ENCODE peak calls at places on chromosome 2, in seven cellular contexts. One of them, this sample, is unnamed.

GRCh38 chr2:203440671-203441070 is 94.4 kb downstream of the RAPH1 start:
- DNase-seq in stomach: no peak
- DNase-seq in nephron progenitor cell: no peak
- DNase-seq in SK-N-SH: no peak
- DNase-seq in dorsolateral prefrontal cortex: no peak
- DNase-seq in WTC11: no peak
- DNase-seq in GM12864: no peak
- DNase-seq in this sample: no peak

GRCh38 chr2:41187683-41188082 is 735.8 kb upstream of the SLC8A1 start:
- DNase-seq in stomach: no peak
- DNase-seq in nephron progenitor cell: no peak
- DNase-seq in SK-N-SH: no peak
- DNase-seq in dorsolateral prefrontal cortex: no peak
- DNase-seq in WTC11: no peak
- DNase-seq in GM12864: no peak
- DNase-seq in this sample: no peak

GRCh38 chr2:3649581-3649980 is 8.4 kb upstream of the ALLC start:
- DNase-seq in stomach: no peak
- DNase-seq in nephron progenitor cell: no peak
- DNase-seq in SK-N-SH: no peak
- DNase-seq in dorsolateral prefrontal cortex: no peak
- DNase-seq in WTC11: no peak
- DNase-seq in GM12864: no peak
- DNase-seq in this sample: no peak

GRCh38 chr2:119155633-119156032 is 2.9 kb downstream of the C1QL2 start:
- DNase-seq in stomach: no peak
- DNase-seq in nephron progenitor cell: peak; percentile 22
- DNase-seq in SK-N-SH: no peak
- DNase-seq in dorsolateral prefrontal cortex: no peak
- DNase-seq in WTC11: peak; percentile 76
- DNase-seq in GM12864: no peak
- DNase-seq in this sample: no peak

GRCh38 chr2:152335016-152335850 is at the start of gene FMNL2:
- DNase-seq in stomach: peak; percentile 87
- DNase-seq in nephron progenitor cell: peak; percentile 92
- DNase-seq in SK-N-SH: peak; percentile 95
- DNase-seq in dorsolateral prefrontal cortex: peak; percentile 86
- DNase-seq in WTC11: peak; percentile 92
- DNase-seq in GM12864: peak; percentile 31
- DNase-seq in this sample: peak; percentile 92

GRCh38 chr2:73503992-73504570 is 118.4 kb downstream of the ALMS1 start:
- DNase-seq in stomach: no peak
- DNase-seq in nephron progenitor cell: no peak
- DNase-seq in SK-N-SH: no peak
- DNase-seq in dorsolateral prefrontal cortex: no peak
- DNase-seq in WTC11: no peak
- DNase-seq in GM12864: no peak
- DNase-seq in this sample: no peak

GRCh38 chr2:55150834-55151233 is 81.3 kb downstream of the CLHC1 start:
- DNase-seq in stomach: no peak
- DNase-seq in nephron progenitor cell: no peak
- DNase-seq in SK-N-SH: no peak
- DNase-seq in dorsolateral prefrontal cortex: no peak
- DNase-seq in WTC11: no peak
- DNase-seq in GM12864: peak; percentile 50
- DNase-seq in this sample: no peak

GRCh38 chr2:219573166-219573565 is 1.1 kb downstream of the INHA start:
- DNase-seq in stomach: no peak
- DNase-seq in nephron progenitor cell: no peak
- DNase-seq in SK-N-SH: no peak
- DNase-seq in dorsolateral prefrontal cortex: no peak
- DNase-seq in WTC11: no peak
- DNase-seq in GM12864: no peak
- DNase-seq in this sample: no peak

GRCh38 chr2:189293164-189293563 is 113.6 kb upstream of the COL5A2 start:
- DNase-seq in stomach: no peak
- DNase-seq in nephron progenitor cell: no peak
- DNase-seq in SK-N-SH: no peak
- DNase-seq in dorsolateral prefrontal cortex: no peak
- DNase-seq in WTC11: no peak
- DNase-seq in GM12864: no peak
- DNase-seq in this sample: no peak

GRCh38 chr2:147515213-147515612 is 329.6 kb upstream of the ACVR2A start:
- DNase-seq in stomach: no peak
- DNase-seq in nephron progenitor cell: no peak
- DNase-seq in SK-N-SH: no peak
- DNase-seq in dorsolateral prefrontal cortex: no peak
- DNase-seq in WTC11: no peak
- DNase-seq in GM12864: no peak
- DNase-seq in this sample: no peak

GRCh38 chr2:203909192-203909945 is 27.2 kb upstream of the ICOS start:
- DNase-seq in stomach: no peak
- DNase-seq in nephron progenitor cell: peak; percentile 20
- DNase-seq in SK-N-SH: peak; percentile 48
- DNase-seq in dorsolateral prefrontal cortex: no peak
- DNase-seq in WTC11: no peak
- DNase-seq in GM12864: no peak
- DNase-seq in this sample: no peak

GRCh38 chr2:58558866-58559265 is 317.7 kb upstream of the FANCL start:
- DNase-seq in stomach: no peak
- DNase-seq in nephron progenitor cell: no peak
- DNase-seq in SK-N-SH: no peak
- DNase-seq in dorsolateral prefrontal cortex: no peak
- DNase-seq in WTC11: no peak
- DNase-seq in GM12864: no peak
- DNase-seq in this sample: no peak

GRCh38 chr2:111918383-111918806 is 20.0 kb downstream of the MERTK start:
- DNase-seq in stomach: no peak
- DNase-seq in nephron progenitor cell: no peak
- DNase-seq in SK-N-SH: peak; percentile 62
- DNase-seq in dorsolateral prefrontal cortex: no peak
- DNase-seq in WTC11: no peak
- DNase-seq in GM12864: no peak
- DNase-seq in this sample: no peak

GRCh38 chr2:11953258-11953657 is 206.8 kb downstream of the LPIN1 start:
- DNase-seq in stomach: no peak
- DNase-seq in nephron progenitor cell: no peak
- DNase-seq in SK-N-SH: no peak
- DNase-seq in dorsolateral prefrontal cortex: no peak
- DNase-seq in WTC11: no peak
- DNase-seq in GM12864: no peak
- DNase-seq in this sample: no peak

GRCh38 chr2:128445533-128445900 is 126.8 kb upstream of the HS6ST1 start:
- DNase-seq in stomach: peak; percentile 17
- DNase-seq in nephron progenitor cell: no peak
- DNase-seq in SK-N-SH: no peak
- DNase-seq in dorsolateral prefrontal cortex: no peak
- DNase-seq in WTC11: no peak
- DNase-seq in GM12864: no peak
- DNase-seq in this sample: peak; percentile 36

GRCh38 chr2:67839242-67839641 is 223.6 kb downstream of the C1D start:
- DNase-seq in stomach: no peak
- DNase-seq in nephron progenitor cell: no peak
- DNase-seq in SK-N-SH: no peak
- DNase-seq in dorsolateral prefrontal cortex: no peak
- DNase-seq in WTC11: no peak
- DNase-seq in GM12864: no peak
- DNase-seq in this sample: no peak

GRCh38 chr2:121199281-121200010 is 85.6 kb downstream of the TFCP2L1 start:
- DNase-seq in stomach: no peak
- DNase-seq in nephron progenitor cell: no peak
- DNase-seq in SK-N-SH: no peak
- DNase-seq in dorsolateral prefrontal cortex: no peak
- DNase-seq in WTC11: no peak
- DNase-seq in GM12864: no peak
- DNase-seq in this sample: no peak

GRCh38 chr2:159265171-159265576 is 21.3 kb downstream of the WDSUB1 start:
- DNase-seq in stomach: no peak
- DNase-seq in nephron progenitor cell: no peak
- DNase-seq in SK-N-SH: no peak
- DNase-seq in dorsolateral prefrontal cortex: no peak
- DNase-seq in WTC11: no peak
- DNase-seq in GM12864: no peak
- DNase-seq in this sample: no peak

GRCh38 chr2:11348209-11348749 is 3.8 kb upstream of the ROCK2 start:
- DNase-seq in stomach: peak; percentile 72
- DNase-seq in nephron progenitor cell: peak; percentile 32
- DNase-seq in SK-N-SH: no peak
- DNase-seq in dorsolateral prefrontal cortex: no peak
- DNase-seq in WTC11: no peak
- DNase-seq in GM12864: no peak
- DNase-seq in this sample: no peak

GRCh38 chr2:44120428-44120827 is 48.2 kb upstream of the PPM1B start:
- DNase-seq in stomach: no peak
- DNase-seq in nephron progenitor cell: no peak
- DNase-seq in SK-N-SH: no peak
- DNase-seq in dorsolateral prefrontal cortex: no peak
- DNase-seq in WTC11: no peak
- DNase-seq in GM12864: no peak
- DNase-seq in this sample: no peak

GRCh38 chr2:23385351-23385747 is 370 bp downstream of the KLHL29 start:
- DNase-seq in stomach: no peak
- DNase-seq in nephron progenitor cell: no peak
- DNase-seq in SK-N-SH: no peak
- DNase-seq in dorsolateral prefrontal cortex: no peak
- DNase-seq in WTC11: peak; percentile 49
- DNase-seq in GM12864: no peak
- DNase-seq in this sample: no peak

GRCh38 chr2:63842149-63843061 is 709 bp downstream of the UGP2 start:
- DNase-seq in stomach: peak; percentile 29
- DNase-seq in nephron progenitor cell: peak; percentile 43
- DNase-seq in SK-N-SH: peak; percentile 11
- DNase-seq in dorsolateral prefrontal cortex: no peak
- DNase-seq in WTC11: no peak
- DNase-seq in GM12864: no peak
- DNase-seq in this sample: no peak

GRCh38 chr2:63840081-63840784 is 1.5 kb upstream of the UGP2 start:
- DNase-seq in stomach: peak; percentile 28
- DNase-seq in nephron progenitor cell: no peak
- DNase-seq in SK-N-SH: peak; percentile 64
- DNase-seq in dorsolateral prefrontal cortex: peak; percentile 34
- DNase-seq in WTC11: peak; percentile 73
- DNase-seq in GM12864: no peak
- DNase-seq in this sample: no peak

GRCh38 chr2:63843093-63843492 is 1.4 kb downstream of the UGP2 start:
- DNase-seq in stomach: no peak
- DNase-seq in nephron progenitor cell: no peak
- DNase-seq in SK-N-SH: no peak
- DNase-seq in dorsolateral prefrontal cortex: no peak
- DNase-seq in WTC11: no peak
- DNase-seq in GM12864: no peak
- DNase-seq in this sample: no peak

GRCh38 chr2:63841254-63842022 is at the start of gene UGP2:
- DNase-seq in stomach: peak; percentile 89
- DNase-seq in nephron progenitor cell: peak; percentile 84
- DNase-seq in SK-N-SH: peak; percentile 83
- DNase-seq in dorsolateral prefrontal cortex: peak; percentile 59
- DNase-seq in WTC11: peak; percentile 93
- DNase-seq in GM12864: peak; percentile 70
- DNase-seq in this sample: peak; percentile 95

GRCh38 chr2:63840785-63841253 is 877 bp upstream of the UGP2 start:
- DNase-seq in stomach: peak; percentile 99
- DNase-seq in nephron progenitor cell: peak; percentile 98
- DNase-seq in SK-N-SH: peak; percentile 94
- DNase-seq in dorsolateral prefrontal cortex: peak; percentile 99
- DNase-seq in WTC11: peak; percentile 99
- DNase-seq in GM12864: peak; percentile 94
- DNase-seq in this sample: peak; percentile 99
- TF ChIP-seq CTCF in stomach: no peak
- TF ChIP-seq CTCF in nephron progenitor cell: no peak
- TF ChIP-seq CTCF in SK-N-SH: no peak
- TF ChIP-seq CTCF in dorsolateral prefrontal cortex: peak; percentile 6
- TF ChIP-seq CTCF in WTC11: no peak
- TF ChIP-seq CTCF in GM12864: no peak
- TF ChIP-seq CTCF in this sample: no peak

GRCh38 chr2:239303711-239304532 is 96.9 kb downstream of the HDAC4 start:
- DNase-seq in stomach: peak; percentile 31
- DNase-seq in nephron progenitor cell: no peak
- DNase-seq in SK-N-SH: no peak
- DNase-seq in dorsolateral prefrontal cortex: peak; percentile 22
- DNase-seq in WTC11: no peak
- DNase-seq in GM12864: no peak
- DNase-seq in this sample: no peak
- TF ChIP-seq CTCF in stomach: no peak
- TF ChIP-seq CTCF in nephron progenitor cell: no peak
- TF ChIP-seq CTCF in SK-N-SH: no peak
- TF ChIP-seq CTCF in dorsolateral prefrontal cortex: no peak
- TF ChIP-seq CTCF in WTC11: no peak
- TF ChIP-seq CTCF in GM12864: no peak
- TF ChIP-seq CTCF in this sample: no peak

DNA sequence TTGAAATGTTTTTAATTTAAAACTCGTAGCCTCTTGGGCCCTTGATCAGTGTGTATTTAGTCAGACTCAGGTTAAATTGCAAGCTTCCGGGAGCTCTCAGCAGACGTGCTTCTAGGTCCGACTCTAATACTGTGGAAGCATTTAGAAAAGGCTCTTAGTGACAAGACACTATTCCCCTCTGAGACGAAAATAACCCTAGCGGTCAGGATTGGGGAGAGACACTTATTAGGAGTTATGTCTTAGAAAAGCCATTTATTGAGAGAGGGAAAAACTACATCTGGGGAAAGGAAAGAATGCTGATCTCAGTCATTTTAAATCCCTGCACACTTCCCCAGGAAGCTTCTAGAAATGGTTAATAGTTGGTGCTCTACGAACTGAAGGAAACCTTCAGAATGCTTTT is 110.5 kb upstream of the NCK2 start:
- DNase-seq in stomach: no peak
- DNase-seq in nephron progenitor cell: no peak
- DNase-seq in SK-N-SH: no peak
- DNase-seq in dorsolateral prefrontal cortex: no peak
- DNase-seq in WTC11: no peak
- DNase-seq in GM12864: no peak
- DNase-seq in this sample: peak; percentile 2
- TF ChIP-seq CTCF in stomach: no peak
- TF ChIP-seq CTCF in nephron progenitor cell: no peak
- TF ChIP-seq CTCF in SK-N-SH: no peak
- TF ChIP-seq CTCF in dorsolateral prefrontal cortex: no peak
- TF ChIP-seq CTCF in WTC11: no peak
- TF ChIP-seq CTCF in GM12864: no peak
- TF ChIP-seq CTCF in this sample: peak; percentile 8

GRCh38 chr2:142291964-142292363 is 161.1 kb upstream of the LRP1B start:
- DNase-seq in stomach: no peak
- DNase-seq in nephron progenitor cell: no peak
- DNase-seq in SK-N-SH: no peak
- DNase-seq in dorsolateral prefrontal cortex: no peak
- DNase-seq in WTC11: no peak
- DNase-seq in GM12864: no peak
- DNase-seq in this sample: no peak

GRCh38 chr2:142280846-142281245 is 150.0 kb upstream of the LRP1B start:
- DNase-seq in stomach: no peak
- DNase-seq in nephron progenitor cell: no peak
- DNase-seq in SK-N-SH: no peak
- DNase-seq in dorsolateral prefrontal cortex: no peak
- DNase-seq in WTC11: peak; percentile 34
- DNase-seq in GM12864: no peak
- DNase-seq in this sample: no peak

GRCh38 chr2:142285480-142285879 is 154.7 kb upstream of the LRP1B start:
- DNase-seq in stomach: no peak
- DNase-seq in nephron progenitor cell: no peak
- DNase-seq in SK-N-SH: no peak
- DNase-seq in dorsolateral prefrontal cortex: no peak
- DNase-seq in WTC11: no peak
- DNase-seq in GM12864: no peak
- DNase-seq in this sample: no peak

GRCh38 chr2:142290931-142291330 is 160.1 kb upstream of the LRP1B start:
- DNase-seq in stomach: no peak
- DNase-seq in nephron progenitor cell: no peak
- DNase-seq in SK-N-SH: peak; percentile 4
- DNase-seq in dorsolateral prefrontal cortex: no peak
- DNase-seq in WTC11: no peak
- DNase-seq in GM12864: no peak
- DNase-seq in this sample: no peak

GRCh38 chr2:142286618-142287017 is 155.8 kb upstream of the LRP1B start:
- DNase-seq in stomach: no peak
- DNase-seq in nephron progenitor cell: peak; percentile 18
- DNase-seq in SK-N-SH: peak; percentile 3
- DNase-seq in dorsolateral prefrontal cortex: no peak
- DNase-seq in WTC11: peak; percentile 48
- DNase-seq in GM12864: no peak
- DNase-seq in this sample: no peak
- TF ChIP-seq CTCF in stomach: no peak
- TF ChIP-seq CTCF in nephron progenitor cell: peak; percentile 54
- TF ChIP-seq CTCF in SK-N-SH: peak; percentile 46
- TF ChIP-seq CTCF in dorsolateral prefrontal cortex: no peak
- TF ChIP-seq CTCF in WTC11: peak; percentile 74
- TF ChIP-seq CTCF in GM12864: peak; percentile 77
- TF ChIP-seq CTCF in this sample: peak; percentile 34